ENCODE peak calls at places on chromosome 18, in seven cellular contexts. Q is effector memory CD4-positive, alpha-beta T cell; L is adrenal gland; D is heart right ventricle; R is heart left ventricle; W is MM.1S; Z is HCT116. S is an unnamed sample. For H3K4me1, the result is how much of the 10 kb centered on the place peaks cover.

GRCh38 chr18:56353676-56354260 is 284.6 kb downstream of the TXNL1 start:
- DNase-seq in Q (no peak), Z (no peak), L (no peak), W (no peak), D (no peak), R (no peak), S (no peak)

GRCh38 chr18:79519751-79520472 is 124.2 kb downstream of the NFATC1 start:
- DNase-seq in W (no peak), L (no peak), Q (peak), D (no peak), Z (no peak), R (peak), S (peak)

GRCh38 chr18:70423120-70423519 is 134.3 kb downstream of the SOCS6 start:
- DNase-seq in D (no peak), Z (no peak), W (no peak), Q (no peak), L (no peak), R (no peak), S (no peak)

GRCh38 chr18:21112543-21113105 is 1.0 kb upstream of the ROCK1 start:
- DNase-seq in Z (no peak), D (no peak), Q (no peak), R (no peak), W (no peak), L (no peak), S (no peak)

GRCh38 chr18:66754335-66754734 is 150.4 kb upstream of the CDH19 start:
- DNase-seq in Q (no peak), Z (no peak), L (no peak), R (no peak), D (no peak), W (no peak), S (no peak)

GRCh38 chr18:36519358-36519757 is 221.8 kb downstream of the FHOD3 start:
- DNase-seq in D (no peak), Q (no peak), R (no peak), L (no peak), Z (no peak), W (no peak), S (no peak)

GRCh38 chr18:8730080-8730827 is 24.9 kb downstream of the MTCL1 start:
- DNase-seq in R (peak), L (peak), W (no peak), Z (peak), D (peak), Q (no peak), S (no peak)

GRCh38 chr18:26710460-26711096 is 154.9 kb downstream of the AQP4 start:
- DNase-seq in Z (no peak), L (no peak), Q (no peak), D (no peak), W (peak), R (no peak), S (no peak)

DNA sequence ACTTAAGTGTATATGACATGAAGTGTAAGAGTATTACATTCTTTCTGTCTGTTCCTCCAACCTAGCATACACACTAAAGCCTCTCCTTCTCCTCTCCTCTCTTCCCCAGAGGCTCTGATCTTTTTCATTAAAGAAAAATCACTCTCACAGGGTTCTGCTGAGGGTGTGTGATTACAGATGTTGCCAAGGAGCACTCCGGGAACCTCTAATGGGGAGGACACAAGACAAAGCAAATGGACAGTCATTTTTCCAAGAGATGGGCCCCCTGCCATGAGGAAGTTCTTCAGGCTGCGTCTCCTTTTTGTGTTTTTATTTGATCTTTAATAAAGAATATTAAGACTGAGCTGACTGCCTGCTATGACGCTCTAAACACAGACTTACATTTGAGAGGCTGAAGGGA is 578.0 kb downstream of the PIK3C3 start:
- DNase-seq in W (no peak), Q (no peak), L (no peak), Z (no peak), D (no peak), R (no peak), S (no peak)
- H3K4me1 ChIP-seq in W (under half), Q (under half), L (under half), Z (under half), D (under half), R (under half), S (under half)

GRCh38 chr18:47767699-47768098 is 162.8 kb downstream of the SMAD2 start:
- DNase-seq in D (no peak), L (no peak), Z (no peak), R (no peak), Q (no peak), W (no peak), S (no peak)

GRCh38 chr18:47775961-47776360 is 154.5 kb downstream of the SMAD2 start:
- DNase-seq in Z (no peak), L (no peak), W (no peak), R (no peak), Q (no peak), D (no peak), S (no peak)

GRCh38 chr18:47772374-47773248 is 157.8 kb downstream of the SMAD2 start:
- DNase-seq in D (peak), W (peak), Q (no peak), R (peak), Z (peak), L (peak), S (peak)

GRCh38 chr18:47773931-47774330 is 156.5 kb downstream of the SMAD2 start:
- DNase-seq in Q (no peak), Z (no peak), D (no peak), W (no peak), R (no peak), L (no peak), S (no peak)

DNA sequence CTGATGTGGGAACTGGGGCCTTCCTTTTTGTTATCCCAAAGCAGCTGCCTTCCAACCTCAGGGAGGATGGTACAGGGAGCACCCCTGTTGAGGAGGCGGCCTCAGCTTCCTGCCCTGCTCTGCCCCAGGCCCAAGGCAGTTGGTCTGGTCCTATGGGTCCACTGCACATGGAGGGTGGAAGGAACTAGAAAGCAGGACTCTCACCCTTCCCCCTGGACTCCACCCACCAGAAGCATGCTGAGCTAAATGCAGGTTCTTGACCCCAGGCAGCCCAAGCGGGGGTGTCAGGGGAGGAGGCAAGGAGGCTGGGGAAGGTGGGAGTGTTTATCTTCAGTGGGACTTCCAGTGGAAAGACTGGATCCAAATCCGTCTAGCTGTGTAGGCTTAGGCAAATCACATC is 158.5 kb downstream of the SMAD2 start:
- DNase-seq in D (no peak), Z (no peak), L (no peak), Q (no peak), W (no peak), R (no peak), S (no peak)
- H3K4me1 ChIP-seq in D (under half), Z (under half), L (under half), Q (under half), W (under half), R (under half), S (under half)

GRCh38 chr18:7618821-7619410 is 51.8 kb downstream of the PTPRM start:
- DNase-seq in W (no peak), D (no peak), Z (no peak), R (no peak), L (no peak), Q (no peak), S (no peak)
- H3K4me1 ChIP-seq in W (under half), D (half or more), Z (under half), R (half or more), L (under half), Q (under half), S (under half)

GRCh38 chr18:31648966-31649429 is 35.4 kb downstream of the B4GALT6 start:
- DNase-seq in L (peak), W (no peak), R (no peak), D (no peak), Z (peak), Q (no peak), S (no peak)
- H3K4me1 ChIP-seq in L (under half), W (under half), R (under half), D (under half), Z (under half), Q (under half), S (under half)

DNA sequence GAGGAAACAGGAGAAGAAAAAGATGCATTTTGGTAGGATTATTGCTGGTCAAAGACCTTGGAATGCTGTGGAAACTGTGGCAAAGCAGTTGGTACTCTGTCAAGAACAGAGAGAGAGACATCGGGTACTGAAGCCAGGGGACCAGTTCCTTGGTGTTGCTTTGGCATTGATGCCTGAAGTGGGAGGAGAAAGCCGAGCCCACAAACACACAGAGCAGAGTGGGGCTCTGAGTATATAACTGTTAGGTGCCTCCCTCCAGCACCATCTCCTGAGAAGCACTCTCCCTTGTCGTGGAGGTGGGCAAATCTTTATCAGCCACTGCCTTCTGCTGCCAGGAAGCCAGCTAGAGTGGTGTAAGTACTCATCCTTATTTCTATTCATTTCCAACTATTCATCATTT is at the start of gene SLC14A1:
- DNase-seq in Z (no peak), R (no peak), Q (no peak), W (no peak), L (no peak), D (no peak), S (no peak)
- H3K4me1 ChIP-seq in Z (under half), R (under half), Q (under half), W (under half), L (under half), D (under half), S (under half)

GRCh38 chr18:13443546-13443945 is 225.0 kb downstream of the LDLRAD4 start:
- DNase-seq in D (no peak), W (no peak), Z (no peak), L (no peak), R (no peak), Q (no peak), S (no peak)
- H3K4me1 ChIP-seq in D (under half), W (under half), Z (under half), L (under half), R (under half), Q (under half), S (under half)

GRCh38 chr18:23369231-23369630 is 83.9 kb upstream of the RIOK3 start:
- DNase-seq in L (no peak), Q (no peak), W (no peak), D (no peak), R (no peak), Z (no peak), S (no peak)

GRCh38 chr18:23377669-23378469 is 75.2 kb upstream of the RIOK3 start:
- DNase-seq in L (peak), Q (no peak), W (no peak), Z (peak), R (no peak), D (no peak), S (no peak)

GRCh38 chr18:23378470-23378764 is 74.7 kb upstream of the RIOK3 start:
- DNase-seq in Q (no peak), W (no peak), R (no peak), Z (no peak), L (no peak), D (no peak), S (no peak)

DNA sequence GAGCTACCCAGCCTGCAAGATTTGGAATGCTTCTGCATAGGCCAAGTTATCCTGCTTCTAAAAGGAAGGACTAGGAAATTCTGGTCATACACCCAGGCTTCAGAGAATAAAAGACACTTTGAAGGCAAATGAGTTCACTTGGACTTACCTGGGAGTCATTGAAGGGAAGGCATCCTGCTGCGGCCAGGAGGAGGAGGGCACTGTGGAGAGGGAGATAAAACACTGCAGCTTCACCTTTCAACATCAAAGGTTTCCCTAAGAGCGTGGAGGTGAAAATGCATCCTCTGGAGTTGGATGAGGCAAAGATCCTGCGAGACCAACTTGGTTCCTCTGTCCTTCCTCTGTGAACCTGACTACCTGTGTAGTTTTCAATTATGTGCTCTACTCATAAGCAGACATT is 79.5 kb upstream of the RIOK3 start:
- DNase-seq in L (no peak), R (no peak), Q (no peak), W (no peak), D (no peak), Z (no peak), S (no peak)
- H3K4me1 ChIP-seq in L (under half), R (under half), Q (under half), W (under half), D (under half), Z (under half), S (under half)

DNA sequence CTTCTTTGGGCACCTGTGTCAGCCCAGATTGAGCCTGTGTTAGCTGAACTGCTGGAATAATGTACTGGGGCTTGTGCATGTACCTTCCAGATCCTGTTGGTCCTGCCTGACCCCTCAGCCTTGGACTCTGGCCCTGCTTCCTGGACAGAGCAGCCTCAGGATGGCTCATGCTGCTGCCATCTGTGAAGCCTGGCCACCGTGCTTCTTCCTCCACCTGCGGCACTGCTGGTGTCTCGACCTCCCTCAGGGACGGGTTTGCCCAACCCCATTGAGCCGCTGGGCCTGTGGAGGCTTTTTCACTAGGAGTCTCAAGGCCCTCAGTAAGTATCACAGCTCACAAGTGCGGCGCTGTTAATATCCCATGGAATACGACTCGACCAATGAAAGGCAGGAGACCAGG is 342.7 kb downstream of the TGIF1 start:
- DNase-seq in Q (no peak), R (no peak), D (no peak), W (no peak), L (no peak), Z (no peak), S (no peak)
- H3K4me1 ChIP-seq in Q (under half), R (under half), D (under half), W (under half), L (under half), Z (under half), S (under half)

S was measured in naive thymus-derived CD4-positive, alpha-beta T cell.